ENCODE peak calls at places on chromosomes 4 and X, in seven cellular contexts. F, T, E, P, M, C and R are unnamed samples.

GRCh38 chr4:129926936-129927335 is 831.0 kb downstream of the C4orf33 start:
- DNase-seq in F (no peak), T (no peak), E (no peak), P (no peak), M (no peak), C (peak), R (no peak)

GRCh38 chrX:68433155-68433980 is at the start of gene OPHN1:
- DNase-seq in F (no peak), T (peak), E (peak), P (peak), M (peak), C (peak), R (no peak)

GRCh38 chr4:122117743-122118142 is 34.4 kb upstream of the BLTP1 start:
- DNase-seq in F (no peak), T (no peak), E (no peak), P (peak), M (peak), C (no peak), R (no peak)

GRCh38 chr4:2251073-2251794 is 9.3 kb upstream of the HAUS3 start:
- DNase-seq in F (no peak), T (no peak), E (no peak), P (no peak), M (no peak), C (no peak), R (no peak)

GRCh38 chr4:115234405-115235093 is 121.1 kb upstream of the NDST4 start:
- DNase-seq in F (no peak), T (no peak), E (no peak), P (no peak), M (peak), C (peak), R (no peak)

GRCh38 chr4:156941940-156942548 is 29.6 kb downstream of the PDGFC start:
- DNase-seq in F (no peak), T (peak), E (peak), P (peak), M (peak), C (peak), R (peak)

GRCh38 chr4:82099863-82100579 is 273.8 kb downstream of the HNRNPD start:
- DNase-seq in F (no peak), T (no peak), E (no peak), P (no peak), M (no peak), C (peak), R (no peak)

GRCh38 chr4:26267087-26267486 is 53.7 kb upstream of the RBPJ start:
- DNase-seq in F (no peak), T (no peak), E (peak), P (peak), M (peak), C (peak), R (no peak)

GRCh38 chrX:73563740-73564073 is 710 bp downstream of the CHIC1 start:
- DNase-seq in F (no peak), T (peak), E (no peak), P (no peak), M (peak), C (no peak), R (no peak)

GRCh38 chr4:119080721-119081541 is 54.7 kb upstream of the MYOZ2 start:
- DNase-seq in F (no peak), T (peak), E (no peak), P (no peak), M (peak), C (peak), R (no peak)

GRCh38 chr4:82774711-82775171 is 23.9 kb downstream of the SCD5 start:
- DNase-seq in F (no peak), T (no peak), E (no peak), P (no peak), M (peak), C (no peak), R (no peak)

GRCh38 chr4:26520728-26521442 is 30.6 kb upstream of the CCKAR start:
- DNase-seq in F (no peak), T (no peak), E (no peak), P (no peak), M (no peak), C (no peak), R (no peak)

GRCh38 chr4:151486166-151486565 is 77.2 kb downstream of the FHIP1A start:
- DNase-seq in F (no peak), T (no peak), E (no peak), P (peak), M (peak), C (no peak), R (peak)

GRCh38 chr4:24730256-24731001 is 64.9 kb upstream of the SOD3 start:
- DNase-seq in F (no peak), T (no peak), E (no peak), P (peak), M (peak), C (no peak), R (no peak)

GRCh38 chr4:7941111-7942018 is 1.7 kb upstream of the AFAP1 start:
- DNase-seq in F (no peak), T (no peak), E (peak), P (no peak), M (peak), C (no peak), R (no peak)

GRCh38 chrX:129984196-129984962 is 1.9 kb downstream of the BCORL1 start:
- DNase-seq in F (no peak), T (peak), E (peak), P (no peak), M (peak), C (peak), R (no peak)

GRCh38 chr4:2066011-2066551 is 7.0 kb downstream of the NAT8L start:
- DNase-seq in F (no peak), T (no peak), E (peak), P (no peak), M (no peak), C (no peak), R (no peak)

GRCh38 chr4:185925910-185926360 is 113.9 kb upstream of the SORBS2 start:
- DNase-seq in F (no peak), T (no peak), E (no peak), P (no peak), M (no peak), C (peak), R (no peak)

GRCh38 chrX:43225626-43226328 is 430.3 kb upstream of the MAOA start:
- DNase-seq in F (no peak), T (no peak), E (no peak), P (no peak), M (no peak), C (peak), R (no peak)

GRCh38 chrX:54439967-54440871 is at the start of gene TSR2:
- DNase-seq in F (peak), T (peak), E (peak), P (peak), M (peak), C (peak), R (peak)

GRCh38 chr4:169005453-169006099 is 4.5 kb downstream of the CBR4 start:
- DNase-seq in F (no peak), T (no peak), E (no peak), P (no peak), M (peak), C (peak), R (no peak)

GRCh38 chr4:126916626-126917140 is 716.1 kb upstream of the INTU start:
- DNase-seq in F (no peak), T (no peak), E (no peak), P (peak), M (peak), C (peak), R (peak)

GRCh38 chr4:12186526-12186925 is 757.8 kb upstream of the HS3ST1 start:
- DNase-seq in F (no peak), T (no peak), E (no peak), P (no peak), M (no peak), C (no peak), R (no peak)

GRCh38 chr4:79297029-79297428 is 28.8 kb downstream of the NAA11 start:
- DNase-seq in F (no peak), T (no peak), E (no peak), P (no peak), M (no peak), C (no peak), R (no peak)

GRCh38 chrX:46444011-46444410 is 101.2 kb downstream of the ZNF674 start:
- DNase-seq in F (peak), T (no peak), E (no peak), P (peak), M (peak), C (peak), R (peak)

GRCh38 chr4:145352438-145353145 is 129.1 kb upstream of the SMAD1 start:
- DNase-seq in F (no peak), T (no peak), E (no peak), P (no peak), M (no peak), C (no peak), R (no peak)

GRCh38 chrX:131747173-131747572 is 203.3 kb downstream of the OR13H1 start:
- DNase-seq in F (peak), T (peak), E (peak), P (peak), M (no peak), C (no peak), R (no peak)

GRCh38 chr4:76307670-76308014 is 1.1 kb downstream of the STBD1 start:
- DNase-seq in F (no peak), T (no peak), E (peak), P (no peak), M (no peak), C (peak), R (no peak)

GRCh38 chr4:87081826-87082225 is 138.6 kb downstream of the KLHL8 start:
- DNase-seq in F (no peak), T (no peak), E (no peak), P (no peak), M (no peak), C (no peak), R (no peak)

GRCh38 chr4:55312491-55313101 is 33.4 kb upstream of the SRD5A3 start:
- DNase-seq in F (peak), T (no peak), E (no peak), P (peak), M (peak), C (peak), R (no peak)

GRCh38 chr4:182885738-182886077 is 31.5 kb downstream of the DCTD start:
- DNase-seq in F (no peak), T (no peak), E (no peak), P (no peak), M (no peak), C (no peak), R (no peak)

GRCh38 chrX:148691456-148691855 is 191.0 kb downstream of the AFF2 start:
- DNase-seq in F (no peak), T (no peak), E (no peak), P (no peak), M (peak), C (no peak), R (no peak)

GRCh38 chrX:78922754-78923153 is 22.4 kb upstream of the P2RY10 start:
- DNase-seq in F (no peak), T (no peak), E (no peak), P (no peak), M (no peak), C (no peak), R (no peak)

GRCh38 chrX:12956704-12957541 is 18.0 kb upstream of the TMSB4X start:
- DNase-seq in F (no peak), T (peak), E (no peak), P (no peak), M (peak), C (peak), R (no peak)

GRCh38 chrX:154603438-154604430 is 15.3 kb downstream of the CTAG1B start:
- DNase-seq in F (peak), T (peak), E (no peak), P (no peak), M (peak), C (peak), R (no peak)

GRCh38 chr4:12389604-12390003 is 960.9 kb upstream of the HS3ST1 start:
- DNase-seq in F (no peak), T (no peak), E (no peak), P (no peak), M (no peak), C (no peak), R (no peak)

GRCh38 chrX:123818243-123818642 is 41.6 kb upstream of the XIAP start:
- DNase-seq in F (peak), T (peak), E (no peak), P (no peak), M (peak), C (peak), R (peak)

GRCh38 chr4:112895785-112896184 is 153.7 kb upstream of the ANK2 start:
- DNase-seq in F (no peak), T (no peak), E (no peak), P (no peak), M (peak), C (no peak), R (no peak)

GRCh38 chr4:158253350-158253980 is 43.2 kb downstream of the TMEM144 start:
- DNase-seq in F (peak), T (peak), E (no peak), P (peak), M (peak), C (peak), R (peak)

GRCh38 chr4:158254328-158254727 is 44.0 kb downstream of the TMEM144 start:
- DNase-seq in F (no peak), T (no peak), E (no peak), P (no peak), M (no peak), C (no peak), R (no peak)

GRCh38 chr4:158250321-158250720 is 40.0 kb downstream of the TMEM144 start:
- DNase-seq in F (no peak), T (no peak), E (no peak), P (no peak), M (no peak), C (no peak), R (no peak)

GRCh38 chr4:158259955-158260575 is 49.8 kb downstream of the TMEM144 start:
- DNase-seq in F (no peak), T (no peak), E (no peak), P (no peak), M (peak), C (peak), R (no peak)

DNA sequence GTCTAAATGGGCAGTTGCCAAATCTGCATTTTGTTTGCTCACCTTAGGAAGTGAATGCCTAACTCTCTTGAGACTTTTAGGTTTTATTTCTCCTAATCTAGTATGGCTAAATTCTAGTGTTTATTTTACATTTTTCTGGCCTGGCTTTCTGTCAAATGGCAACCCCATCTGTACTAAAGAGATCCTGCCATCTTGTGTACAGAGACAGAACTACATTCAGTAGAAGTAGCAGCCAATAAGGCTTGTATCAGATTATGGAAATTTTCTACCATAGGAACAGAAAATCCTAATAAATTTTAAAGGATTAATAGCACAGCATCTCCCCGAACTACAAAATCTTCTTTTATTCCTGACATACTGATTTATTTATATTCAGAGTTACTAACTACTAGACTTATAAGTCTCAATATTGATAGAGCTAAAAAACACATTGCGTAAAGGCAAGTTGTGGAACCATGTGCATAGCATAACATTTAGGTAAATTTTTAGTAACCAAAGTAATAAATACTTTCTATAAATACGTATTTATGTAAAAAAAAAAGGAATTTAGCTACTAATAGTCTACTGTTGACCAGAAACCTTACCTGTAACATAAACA is 45.5 kb downstream of the TMEM144 start:
- DNase-seq in F (peak), T (peak), E (no peak), P (peak), M (peak), C (peak), R (peak)
- TF ChIP-seq CTCF in F (peak), T (peak), E (peak), P (peak), M (peak), C (peak), R (peak)

DNA sequence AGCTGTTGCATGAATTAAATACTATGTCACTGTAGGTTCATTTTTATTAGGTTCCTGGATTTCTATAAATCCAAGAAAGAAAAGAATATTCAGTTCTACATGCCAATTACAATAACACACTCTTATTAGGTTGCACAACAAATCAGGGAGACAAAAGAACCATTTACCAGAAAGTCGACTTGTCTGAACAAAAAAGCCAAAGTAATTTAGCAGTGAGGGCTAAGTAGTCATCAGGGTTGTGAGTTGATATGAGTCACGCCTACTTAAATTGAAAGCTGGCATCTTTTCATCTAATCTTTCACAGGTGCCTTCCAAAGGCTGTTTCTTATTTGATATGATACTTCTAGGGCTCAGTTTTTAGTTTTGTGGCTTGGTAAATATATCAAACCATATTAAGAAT is 25.4 kb upstream of the GNRHR start:
- DNase-seq in F (no peak), T (no peak), E (no peak), P (no peak), M (no peak), C (no peak), R (no peak)
- H3K4me3 ChIP-seq in F (no peak), T (no peak), E (no peak), P (no peak), M (no peak), C (no peak), R (no peak)

GRCh38 chrX:94058728-94059382 is 384.8 kb downstream of the FAM133A start:
- DNase-seq in F (no peak), T (no peak), E (no peak), P (no peak), M (no peak), C (peak), R (no peak)
- TF ChIP-seq CTCF in F (peak), T (peak), E (no peak), P (peak), M (no peak), C (peak), R (no peak)

GRCh38 chrX:103758555-103758954 is 18.1 kb upstream of the PLP1 start:
- DNase-seq in F (no peak), T (no peak), E (no peak), P (no peak), M (no peak), C (no peak), R (no peak)
- H3K4me3 ChIP-seq in F (no peak), T (no peak), E (no peak), P (no peak), M (no peak), C (no peak), R (no peak)

GRCh38 chrX:40057405-40057804 is 40.4 kb downstream of the BCOR start:
- DNase-seq in F (no peak), T (no peak), E (no peak), P (no peak), M (no peak), C (no peak), R (no peak)
- TF ChIP-seq CTCF in F (no peak), T (no peak), E (no peak), P (no peak), M (no peak), C (no peak), R (no peak)

GRCh38 chrX:150621652-150622051 is 53.2 kb downstream of the MTM1 start:
- DNase-seq in F (no peak), T (no peak), E (no peak), P (no peak), M (no peak), C (no peak), R (no peak)

GRCh38 chrX:150616179-150616862 is 47.9 kb downstream of the MTM1 start:
- DNase-seq in F (no peak), T (no peak), E (no peak), P (no peak), M (no peak), C (no peak), R (no peak)

GRCh38 chrX:150615356-150615755 is 46.9 kb downstream of the MTM1 start:
- DNase-seq in F (no peak), T (no peak), E (no peak), P (no peak), M (no peak), C (no peak), R (no peak)

GRCh38 chrX:150616863-150617198 is 48.4 kb downstream of the MTM1 start:
- DNase-seq in F (no peak), T (no peak), E (no peak), P (no peak), M (peak), C (no peak), R (no peak)
- H3K4me3 ChIP-seq in F (no peak), T (no peak), E (no peak), P (no peak), M (no peak), C (no peak), R (no peak)